ENCODE peak calls at places on chromosomes 6 and 20, in six cellular contexts. G, F, E, Q, A and R are unnamed samples.

GRCh38 chr6:27297857-27298730 is 14.0 kb downstream of the POM121L2 start:
- DNase-seq in G (no peak), F (no peak), E (peak), Q (no peak), A (no peak), R (no peak)

GRCh38 chr6:99330159-99330558 is 19.3 kb downstream of the FAXC start:
- DNase-seq in G (peak), F (peak), E (peak), Q (no peak), A (peak), R (peak)

GRCh38 chr20:58237318-58238182 is 9.1 kb upstream of the ANKRD60 start:
- DNase-seq in G (peak), F (no peak), E (no peak), Q (no peak), A (no peak), R (peak)

GRCh38 chr20:49697071-49697470 is 16.6 kb downstream of the B4GALT5 start:
- DNase-seq in G (no peak), F (no peak), E (no peak), Q (no peak), A (peak), R (no peak)

GRCh38 chr6:128570439-128571063 is 50.2 kb upstream of the PTPRK start:
- DNase-seq in G (no peak), F (no peak), E (no peak), Q (no peak), A (no peak), R (no peak)

GRCh38 chr6:85660181-85660611 is 17.5 kb upstream of the SYNCRIP start:
- DNase-seq in G (peak), F (no peak), E (peak), Q (no peak), A (no peak), R (no peak)

GRCh38 chr6:42025066-42025789 is 25.1 kb upstream of the TAF8 start:
- DNase-seq in G (no peak), F (no peak), E (no peak), Q (no peak), A (no peak), R (no peak)

GRCh38 chr20:58213112-58213511 is 15.3 kb downstream of the ANKRD60 start:
- DNase-seq in G (no peak), F (no peak), E (peak), Q (no peak), A (no peak), R (no peak)

GRCh38 chr6:2158596-2159271 is 86.7 kb downstream of the GMDS start:
- DNase-seq in G (no peak), F (peak), E (peak), Q (no peak), A (no peak), R (no peak)

GRCh38 chr20:58839991-58840747 is 10.5 kb downstream of the GNAS-AS1 start:
- DNase-seq in G (no peak), F (no peak), E (no peak), Q (no peak), A (no peak), R (no peak)

GRCh38 chr6:39681566-39682250 is 43.5 kb downstream of the KIF6 start:
- DNase-seq in G (no peak), F (no peak), E (no peak), Q (no peak), A (no peak), R (no peak)

GRCh38 chr6:168815229-168815628 is 374.2 kb downstream of the SMOC2 start:
- DNase-seq in G (no peak), F (no peak), E (no peak), Q (no peak), A (no peak), R (no peak)

GRCh38 chr20:49349678-49350077 is 71.8 kb upstream of the ZNFX1 start:
- DNase-seq in G (no peak), F (no peak), E (no peak), Q (no peak), A (no peak), R (no peak)

GRCh38 chr20:13865825-13866351 is 81.1 kb downstream of the NDUFAF5 start:
- DNase-seq in G (peak), F (no peak), E (no peak), Q (no peak), A (no peak), R (no peak)

GRCh38 chr20:25207149-25207959 is 11.8 kb downstream of the ENTPD6 start:
- DNase-seq in G (no peak), F (no peak), E (no peak), Q (no peak), A (no peak), R (no peak)

GRCh38 chr20:56178219-56178618 is 70.3 kb upstream of the MC3R start:
- DNase-seq in G (no peak), F (no peak), E (no peak), Q (no peak), A (no peak), R (no peak)

GRCh38 chr20:54103067-54103761 is 32.8 kb upstream of the BCAS1 start:
- DNase-seq in G (peak), F (peak), E (peak), Q (peak), A (peak), R (peak)

GRCh38 chr6:139533166-139533565 is 158.7 kb upstream of the CITED2 start:
- DNase-seq in G (no peak), F (no peak), E (no peak), Q (no peak), A (no peak), R (no peak)

GRCh38 chr20:32447136-32448027 is 89.3 kb downstream of the ASXL1 start:
- DNase-seq in G (no peak), F (no peak), E (peak), Q (no peak), A (peak), R (no peak)

GRCh38 chr20:6485376-6485775 is 282.1 kb upstream of the BMP2 start:
- DNase-seq in G (no peak), F (no peak), E (no peak), Q (no peak), A (no peak), R (no peak)

GRCh38 chr6:91509711-91510110 is 922.8 kb upstream of the MAP3K7 start:
- DNase-seq in G (no peak), F (no peak), E (no peak), Q (no peak), A (no peak), R (no peak)

GRCh38 chr6:147173140-147173539 is 31.1 kb upstream of the STXBP5 start:
- DNase-seq in G (no peak), F (no peak), E (no peak), Q (no peak), A (no peak), R (no peak)

GRCh38 chr6:129501401-129502051 is 208.5 kb downstream of the ARHGAP18 start:
- DNase-seq in G (peak), F (no peak), E (peak), Q (peak), A (peak), R (no peak)

GRCh38 chr6:160431791-160432404 is 83.7 kb downstream of the SLC22A3 start:
- DNase-seq in G (no peak), F (no peak), E (no peak), Q (no peak), A (no peak), R (no peak)